ENCODE peak calls at places on chromosomes 7 and 10, in nine cellular contexts. D is glomerular endothelial cell; W is posterior cingulate gyrus; M is HFF-Myc; L is DMS153; K is amniotic epithelial cell; S is activated T-helper 1 cell treated with Interleukin-2 at 50 U/mL for 16 hours; N is activated CD4-positive, alpha-beta T cell treated with anti-CD3 and anti-CD28 coated beads for 24 hours; T is germinal center. X is an unnamed sample.

GRCh38 chr10:86179143-86179505 is 187.5 kb downstream of the GRID1 start:
- DNase-seq in W (no peak), S (no peak), D (no peak), N (no peak), L (no peak), M (no peak), K (no peak), T (no peak), X (no peak)

GRCh38 chr10:103630156-103630555 is 136.7 kb downstream of the NEURL1 start:
- DNase-seq in D (no peak), W (no peak), S (no peak), K (no peak), M (no peak), L (no peak), T (no peak), N (no peak), X (no peak)

GRCh38 chr10:127813290-127813689 is 76.3 kb downstream of the FOXI2 start:
- DNase-seq in N (no peak), S (no peak), D (no peak), T (no peak), W (no peak), M (no peak), K (no peak), L (no peak), X (no peak)

GRCh38 chr10:42989481-42989921 is 87.4 kb upstream of the RET start:
- DNase-seq in T (no peak), K (no peak), D (no peak), M (no peak), N (no peak), W (no peak), L (no peak), S (no peak), X (no peak)

GRCh38 chr10:80156216-80156615 is 23.7 kb downstream of the PLAC9 start:
- DNase-seq in N (no peak), S (no peak), T (no peak), W (no peak), L (no peak), M (no peak), D (no peak), K (no peak), X (no peak)

GRCh38 chr10:24930427-24930826 is 22.0 kb downstream of the PRTFDC1 start:
- DNase-seq in D (no peak), M (no peak), L (no peak), W (no peak), S (no peak), T (peak; percentile 14), N (no peak), K (no peak), X (no peak)

GRCh38 chr7:81478664-81479063 is 291.2 kb downstream of the HGF start:
- DNase-seq in D (no peak), M (no peak), N (no peak), L (peak; percentile 73), K (peak; percentile 29), T (no peak), S (no peak), W (no peak), X (no peak)

GRCh38 chr7:48363174-48363573 is 191.9 kb downstream of the ABCA13 start:
- DNase-seq in W (no peak), M (no peak), N (no peak), L (no peak), T (no peak), K (no peak), D (no peak), S (no peak), X (no peak)

GRCh38 chr7:24757799-24758275 is 573 bp upstream of the GSDME start:
- DNase-seq in T (no peak), W (no peak), D (no peak), K (peak; percentile 73), L (no peak), M (no peak), S (no peak), N (no peak), X (no peak)

GRCh38 chr7:40921589-40922315 is 781.1 kb downstream of the INHBA start:
- DNase-seq in D (no peak), T (no peak), M (no peak), W (no peak), N (no peak), S (no peak), L (no peak), K (no peak), X (no peak)

GRCh38 chr10:78736926-78737618 is 331.7 kb upstream of the ZMIZ1 start:
- DNase-seq in K (no peak), T (no peak), N (no peak), S (no peak), W (no peak), L (no peak), M (no peak), D (no peak), X (no peak)

GRCh38 chr10:92590623-92591549 is 2.0 kb upstream of the KIF11 start:
- DNase-seq in W (peak; percentile 44), T (peak; percentile 25), M (no peak), D (no peak), K (peak; percentile 59), N (peak; percentile 10), L (no peak), S (no peak), X (no peak)

GRCh38 chr7:133040178-133040577 is 41.7 kb downstream of the CHCHD3 start:
- DNase-seq in N (no peak), M (no peak), S (no peak), L (no peak), T (no peak), W (no peak), D (no peak), K (no peak), X (no peak)

GRCh38 chr10:71548494-71548846 is 151.8 kb downstream of the CDH23 start:
- DNase-seq in K (peak; percentile 3), N (no peak), L (no peak), W (no peak), T (no peak), D (no peak), M (no peak), S (no peak), X (no peak)

GRCh38 chr10:90986870-90987269 is 66.0 kb upstream of the ANKRD1 start:
- DNase-seq in L (no peak), W (no peak), K (no peak), M (no peak), S (no peak), T (no peak), N (no peak), D (no peak), X (no peak)

GRCh38 chr7:123977081-123977480 is 52.0 kb downstream of the SPAM1 start:
- DNase-seq in K (no peak), D (no peak), N (no peak), W (no peak), L (no peak), S (no peak), M (no peak), T (no peak), X (no peak)

GRCh38 chr7:127587663-127588018 is 570 bp upstream of the ARF5 start:
- DNase-seq in L (no peak), D (no peak), T (no peak), M (no peak), S (no peak), K (no peak), N (no peak), W (no peak), X (no peak)

GRCh38 chr10:612696-613095 is 76.8 kb downstream of the DIP2C start:
- DNase-seq in L (no peak), K (no peak), M (no peak), D (no peak), W (no peak), T (no peak), S (no peak), N (no peak), X (no peak)

GRCh38 chr10:107516349-107516748 is 351.8 kb upstream of the SORCS1 start:
- DNase-seq in T (no peak), L (no peak), M (no peak), K (no peak), S (no peak), W (no peak), D (no peak), N (no peak), X (no peak)

GRCh38 chr7:6307762-6308161 is 35.3 kb upstream of the CYTH3 start:
- DNase-seq in L (no peak), W (no peak), T (no peak), N (no peak), S (no peak), M (no peak), K (no peak), D (no peak), X (no peak)

GRCh38 chr7:332020-332517 is 42.1 kb downstream of the FOXL3 start:
- DNase-seq in S (no peak), T (no peak), W (no peak), K (no peak), M (no peak), L (no peak), N (no peak), D (no peak), X (no peak)